ENCODE peak calls at places on chromosomes 1 and 21, in six cellular contexts. N, L, U, W, K and T are unnamed samples.

GRCh38 chr1:37633040-37633949 is 1.4 kb downstream of the RSPO1 start:
- DNase-seq in N (no peak), L (no peak), U (no peak), W (no peak), K (no peak), T (no peak)

GRCh38 chr1:157115429-157115838 is 15.8 kb upstream of the ETV3L start:
- DNase-seq in N (no peak), L (no peak), U (no peak), W (no peak), K (no peak), T (no peak)

GRCh38 chr1:180343931-180344406 is 113.9 kb downstream of the LHX4 start:
- DNase-seq in N (no peak), L (no peak), U (peak; percentile 47), W (no peak), K (no peak), T (no peak)

GRCh38 chr1:234617986-234618725 is 8.2 kb upstream of the IRF2BP2 start:
- DNase-seq in N (no peak), L (no peak), U (peak; percentile 75), W (no peak), K (no peak), T (no peak)

GRCh38 chr1:230382060-230382491 is 44.1 kb downstream of the PGBD5 start:
- DNase-seq in N (no peak), L (no peak), U (no peak), W (no peak), K (no peak), T (no peak)

GRCh38 chr1:55400560-55400959 is 185.4 kb upstream of the USP24 start:
- DNase-seq in N (no peak), L (no peak), U (no peak), W (no peak), K (no peak), T (no peak)

GRCh38 chr1:212782422-212783154 is 9.0 kb downstream of the NSL1 start:
- DNase-seq in N (peak; percentile 38), L (no peak), U (peak; percentile 7), W (no peak), K (no peak), T (no peak)

GRCh38 chr1:212302745-212303383 is 17.7 kb downstream of the PPP2R5A start:
- DNase-seq in N (no peak), L (no peak), U (no peak), W (no peak), K (no peak), T (no peak)

GRCh38 chr1:245614476-245614875 is 459.7 kb downstream of the KIF26B start:
- DNase-seq in N (no peak), L (no peak), U (no peak), W (no peak), K (no peak), T (no peak)

GRCh38 chr21:37445228-37445627 is 78.7 kb downstream of the DYRK1A start:
- DNase-seq in N (no peak), L (no peak), U (no peak), W (no peak), K (no peak), T (no peak)

GRCh38 chr1:207645632-207646081 is 724 bp downstream of the CR1L start:
- DNase-seq in N (no peak), L (no peak), U (no peak), W (no peak), K (no peak), T (no peak)

GRCh38 chr1:94061513-94062443 is 59.2 kb downstream of the ABCA4 start:
- DNase-seq in N (peak; percentile 83), L (peak; percentile 77), U (peak; percentile 47), W (no peak), K (peak; percentile 70), T (no peak)

GRCh38 chr21:46425566-46425965 is 33.1 kb upstream of the DIP2A start:
- DNase-seq in N (no peak), L (no peak), U (no peak), W (peak; percentile 63), K (no peak), T (no peak)

GRCh38 chr1:22416555-22417454 is 34.8 kb upstream of the ZBTB40 start:
- DNase-seq in N (peak; percentile 51), L (peak; percentile 87), U (peak; percentile 53), W (peak; percentile 54), K (peak; percentile 92), T (peak; percentile 90)

GRCh38 chr1:13697738-13698137 is 2.2 kb upstream of the PRDM2 start:
- DNase-seq in N (no peak), L (no peak), U (no peak), W (no peak), K (no peak), T (no peak)
- TF ChIP-seq CTCF in N (peak; percentile 34), L (peak; percentile 32), U (no peak), W (no peak), K (no peak), T (no peak)

GRCh38 chr1:52365746-52366516 is at the start of gene CC2D1B:
- DNase-seq in N (peak; percentile 94), L (peak; percentile 100), U (peak; percentile 98), W (peak; percentile 99), K (peak; percentile 100), T (peak; percentile 99)
- TF ChIP-seq CTCF in N (no peak), L (peak; percentile 27), U (peak; percentile 13), W (no peak), K (no peak), T (peak; percentile 50)

DNA sequence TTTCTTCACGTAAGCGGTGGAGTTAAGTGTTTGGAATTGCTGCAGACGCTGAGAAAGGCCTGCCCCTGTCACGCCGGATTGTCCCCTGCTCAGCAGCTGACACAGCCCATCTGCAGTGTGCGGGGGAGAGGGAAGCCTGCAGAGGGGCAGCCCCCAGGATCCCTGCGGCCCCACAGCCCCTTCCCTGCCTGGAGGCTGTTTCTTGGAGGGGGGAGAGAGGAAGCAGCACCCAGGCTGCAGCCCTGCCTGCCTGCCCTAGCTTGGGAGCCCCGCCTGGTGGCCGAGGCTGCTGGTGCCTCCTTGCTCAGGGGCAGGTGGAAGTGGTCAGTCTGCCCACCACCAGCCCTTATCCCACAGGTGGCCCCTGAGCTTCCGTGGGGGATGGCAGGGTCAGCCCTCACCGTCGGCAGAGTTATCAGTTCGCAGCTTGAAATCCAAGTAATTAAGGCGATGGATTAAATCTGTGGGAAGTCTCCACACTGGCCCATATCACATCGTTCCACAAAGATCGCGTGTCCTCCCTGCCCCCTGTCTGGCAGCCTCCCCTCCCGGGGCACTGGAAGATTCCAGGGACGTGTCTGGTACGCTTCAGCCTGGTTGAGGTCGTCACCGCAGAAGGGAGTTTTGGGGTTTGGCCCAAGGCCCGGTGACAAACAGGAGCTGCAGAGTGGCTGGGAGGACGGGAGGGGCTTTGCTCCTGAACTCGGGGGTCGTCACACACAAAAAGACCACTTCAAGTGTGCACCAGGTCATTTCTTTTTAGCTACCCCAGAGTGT is 50.9 kb downstream of the PRDM16 start:
- DNase-seq in N (no peak), L (no peak), U (no peak), W (no peak), K (no peak), T (no peak)
- TF ChIP-seq CTCF in N (no peak), L (no peak), U (no peak), W (no peak), K (no peak), T (peak; percentile 54)

GRCh38 chr21:45382698-45383000 is 22.3 kb upstream of the COL18A1 start:
- DNase-seq in N (no peak), L (no peak), U (no peak), W (no peak), K (no peak), T (no peak)
- TF ChIP-seq CTCF in N (no peak), L (no peak), U (no peak), W (no peak), K (no peak), T (no peak)

DNA sequence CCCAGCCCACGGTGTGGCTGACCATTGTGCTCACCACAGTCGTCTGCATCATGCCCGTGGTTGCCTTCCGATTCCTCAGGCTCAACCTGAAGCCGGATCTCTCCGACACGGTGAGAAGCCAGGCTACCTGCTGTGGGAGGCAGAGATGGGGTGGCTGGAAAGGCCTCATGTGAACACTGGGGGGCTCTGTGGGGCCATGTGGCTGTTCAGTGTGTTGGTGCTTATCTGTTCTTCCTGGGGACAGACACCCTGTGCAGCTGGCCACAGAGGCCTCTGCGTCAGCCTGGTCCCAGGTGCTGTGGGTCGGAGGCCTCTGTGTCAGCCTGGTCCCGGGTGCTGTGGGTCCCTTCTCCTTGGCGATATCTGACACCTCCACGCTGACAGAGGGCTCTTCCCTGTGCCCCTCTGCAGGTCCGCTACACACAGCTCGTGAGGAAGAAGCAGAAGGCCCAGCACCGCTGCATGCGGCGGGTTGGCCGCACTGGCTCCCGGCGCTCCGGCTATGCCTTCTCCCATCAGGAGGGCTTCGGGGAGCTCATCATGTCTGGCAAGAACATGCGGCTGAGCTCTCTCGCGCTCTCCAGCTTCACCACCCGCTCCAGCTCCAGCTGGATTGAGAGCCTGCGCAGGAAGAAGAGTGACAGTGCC is 23.2 kb downstream of the ATP8B2 start:
- DNase-seq in N (no peak), L (peak; percentile 84), U (no peak), W (no peak), K (no peak), T (no peak)
- TF ChIP-seq CTCF in N (peak; percentile 29), L (peak; percentile 86), U (peak; percentile 16), W (no peak), K (no peak), T (no peak)